ENCODE peak calls at places on chromosomes 4 and X, in six cellular contexts. N is HCT116, H is hepatocyte, O is K562, B is GM23248, Q is MM.1S. G is an unnamed sample.

GRCh38 chr4:157713342-157713741 is 459.5 kb downstream of the GASK1B start:
- DNase-seq in N (no peak), Q (no peak), B (no peak), O (no peak), H (no peak), G (no peak)

GRCh38 chr4:2248821-2249261 is 6.9 kb upstream of the HAUS3 start:
- DNase-seq in N (no peak), O (no peak), B (no peak), Q (no peak), H (peak), G (no peak)

GRCh38 chrX:119753639-119754257 is 4.6 kb upstream of the SOWAHD start:
- DNase-seq in H (peak), Q (peak), O (peak), B (peak), N (peak), G (no peak)

GRCh38 chr4:1907848-1908525 is 36.8 kb downstream of the NSD2 start:
- DNase-seq in Q (no peak), N (no peak), H (no peak), B (no peak), O (no peak), G (no peak)

GRCh38 chr4:176492648-176493302 is 173.0 kb downstream of the SPCS3 start:
- DNase-seq in B (peak), H (no peak), O (no peak), N (no peak), Q (peak), G (peak)

GRCh38 chrX:41259516-41259915 is 74.4 kb upstream of the DDX3X start:
- DNase-seq in N (no peak), O (no peak), Q (no peak), B (no peak), H (no peak), G (no peak)

GRCh38 chr4:34091451-34091850 is 2152.9 kb downstream of the ARAP2 start:
- DNase-seq in N (no peak), Q (peak), H (no peak), B (no peak), O (no peak), G (no peak)

GRCh38 chrX:44344194-44344593 is 722 bp upstream of the EFHC2 start:
- DNase-seq in O (peak), Q (peak), B (no peak), H (no peak), N (no peak), G (no peak)

GRCh38 chr4:108492816-108493595 is 127.4 kb upstream of the RPL34 start:
- DNase-seq in H (peak), Q (peak), O (peak), B (peak), N (peak), G (peak)

GRCh38 chrX:110180176-110180927 is 137.5 kb downstream of the AMMECR1 start:
- DNase-seq in N (peak), O (no peak), Q (no peak), B (peak), H (peak), G (peak)

GRCh38 chr4:137627938-137628460 is 95.7 kb upstream of the PCDH18 start:
- DNase-seq in H (no peak), B (no peak), Q (no peak), O (no peak), N (no peak), G (no peak)

GRCh38 chr4:154741877-154742851 is 1.6 kb upstream of the LRAT start:
- DNase-seq in N (no peak), H (peak), B (peak), O (no peak), Q (no peak), G (peak)

GRCh38 chrX:124232523-124233201 is 99.8 kb upstream of the TEX13D start:
- DNase-seq in H (no peak), B (no peak), N (no peak), Q (peak), O (no peak), G (peak)

GRCh38 chr4:106318511-106318910 is 2.2 kb downstream of the AIMP1 start:
- DNase-seq in O (no peak), B (no peak), Q (no peak), N (no peak), H (no peak), G (no peak)
- H3K4me3 ChIP-seq in O (no peak), B (peak), Q (no peak), N (no peak), H (no peak), G (no peak)

GRCh38 chr4:40506066-40506465 is 123.6 kb downstream of the RBM47 start:
- DNase-seq in B (no peak), Q (no peak), O (no peak), N (no peak), H (peak), G (no peak)
- TF ChIP-seq EZH2 in B (no peak), Q (no peak), O (no peak), N (no peak), H (no peak), G (no peak)

GRCh38 chr4:130356873-130357272 is 1260.9 kb downstream of the C4orf33 start:
- DNase-seq in O (no peak), B (no peak), H (no peak), N (no peak), Q (no peak), G (no peak)
- H3K4me3 ChIP-seq in O (no peak), B (no peak), H (no peak), N (no peak), Q (no peak), G (no peak)

GRCh38 chrX:149275836-149276235 is 229.3 kb downstream of the IDS start:
- DNase-seq in N (no peak), H (no peak), O (no peak), Q (no peak), B (no peak), G (no peak)
- TF ChIP-seq EZH2 in N (no peak), H (no peak), O (no peak), Q (no peak), B (no peak), G (no peak)

G was measured in astrocyte.